ENCODE peak calls at places on chromosome 1, in four cellular contexts. Z is NCI-H2029, S is lower lobe of right lung, A is activated T-cell treated with anti-CD3 and anti-CD28 coated beads for 1 hour. D is an unnamed sample.

GRCh38 chr1:4018721-4019521 is 118.8 kb upstream of the C1orf174 start:
- DNase-seq in Z (no peak), A (no peak), S (no peak), D (no peak)

GRCh38 chr1:201354901-201355295 is 22.6 kb downstream of the TNNT2 start:
- DNase-seq in Z (no peak), S (peak), A (no peak), D (no peak)

GRCh38 chr1:113903496-113904291 is 905 bp downstream of the AP4B1 start:
- DNase-seq in S (no peak), Z (no peak), A (peak), D (no peak)

GRCh38 chr1:80639777-80640533 is 1160.8 kb upstream of the ADGRL2 start:
- DNase-seq in S (no peak), A (no peak), Z (no peak), D (no peak)

GRCh38 chr1:156870734-156871133 is 10.1 kb downstream of the NTRK1 start:
- DNase-seq in A (no peak), S (no peak), Z (no peak), D (no peak)

GRCh38 chr1:9900142-9901043 is 9.7 kb downstream of the CTNNBIP1 start:
- DNase-seq in A (no peak), S (peak), Z (peak), D (peak)

GRCh38 chr1:30514137-30514654 is 209.2 kb downstream of the MATN1 start:
- DNase-seq in S (no peak), A (no peak), Z (no peak), D (no peak)

GRCh38 chr1:36083635-36084501 is at the start of gene TEKT2:
- DNase-seq in Z (peak), S (no peak), A (no peak), D (peak)

GRCh38 chr1:7432102-7432895 is 338.8 kb upstream of the VAMP3 start:
- DNase-seq in S (peak), A (no peak), Z (no peak), D (no peak)

GRCh38 chr1:229440821-229441537 is 7.1 kb upstream of the ACTA1 start:
- DNase-seq in A (no peak), Z (no peak), S (no peak), D (no peak)

GRCh38 chr1:6246497-6247295 is 2.7 kb downstream of the HES3 start:
- DNase-seq in A (peak), Z (peak), S (peak), D (peak)

GRCh38 chr1:65065535-65066378 is 82.2 kb upstream of the AK4 start:
- DNase-seq in Z (no peak), A (no peak), S (peak), D (no peak)

GRCh38 chr1:218584418-218585155 is 239.5 kb downstream of the TGFB2 start:
- DNase-seq in A (no peak), Z (no peak), S (no peak), D (no peak)

GRCh38 chr1:61692155-61692783 is 32.7 kb downstream of the TM2D1 start:
- DNase-seq in S (no peak), A (no peak), Z (no peak), D (no peak)

GRCh38 chr1:64532646-64533045 is 62.7 kb downstream of the CACHD1 start:
- DNase-seq in S (no peak), A (no peak), Z (no peak), D (no peak)

GRCh38 chr1:20496241-20496661 is 10.2 kb upstream of the CAMK2N1 start:
- DNase-seq in S (no peak), Z (no peak), A (no peak), D (no peak)

GRCh38 chr1:56644941-56645662 is at the start of gene PRKAA2:
- DNase-seq in S (peak), A (no peak), Z (peak), D (no peak)

GRCh38 chr1:41281367-41281766 is 39.3 kb upstream of the SCMH1 start:
- DNase-seq in Z (no peak), S (peak), A (no peak), D (no peak)

GRCh38 chr1:77978293-77978968 is 441 bp downstream of the FUBP1 start:
- DNase-seq in Z (peak), A (peak), S (no peak), D (peak)

GRCh38 chr1:47235280-47235679 is 3.3 kb upstream of the TAL1 start:
- DNase-seq in Z (no peak), A (no peak), S (peak), D (peak)

GRCh38 chr1:2497891-2498290 is 21.8 kb downstream of the PLCH2 start:
- DNase-seq in Z (no peak), S (no peak), A (no peak), D (no peak)

GRCh38 chr1:226111865-226112395 is 49.4 kb downstream of the H3-3A start:
- DNase-seq in Z (no peak), S (no peak), A (no peak), D (no peak)

D was measured in CMK.